ENCODE peak calls at places on chromosomes 5 and 9, in nine cellular contexts. I is CD8-positive, alpha-beta memory T cell; U is iPS DF 6.9; F is Karpas-422; N is nephron progenitor cell; A is suprapubic skin; J is gastrocnemius medialis; E is activated CD4-positive, alpha-beta T cell treated with anti-CD3 and anti-CD28 coated beads, Interleukin-2, amount 10 ng/mL, durations not matched to agents 7 days and 5 days; S is left kidney. D is an unnamed sample.
A peak's percentile ranks its signal among the peaks of the same experiment; 100 is the strongest.

GRCh38 chr5:36734422-36734821 is 128.0 kb downstream of the SLC1A3 start:
- DNase-seq in I (no peak), U (no peak), F (peak; percentile 63), N (no peak), A (no peak), J (no peak), E (no peak), S (peak; percentile 70), D (no peak)

GRCh38 chr5:172141949-172142319 is 46.1 kb downstream of the STK10 start:
- DNase-seq in I (no peak), U (no peak), F (no peak), N (no peak), A (no peak), J (no peak), E (no peak), S (no peak), D (no peak)

GRCh38 chr5:10337107-10337506 is 16.4 kb upstream of the MARCHF6 start:
- DNase-seq in I (no peak), U (no peak), F (no peak), N (no peak), A (no peak), J (no peak), E (no peak), S (no peak), D (no peak)

GRCh38 chr9:68575821-68576220 is 35.1 kb upstream of the TMEM252 start:
- DNase-seq in I (no peak), U (no peak), F (no peak), N (no peak), A (no peak), J (no peak), E (no peak), S (no peak), D (no peak)

GRCh38 chr9:95793924-95794828 is 81.3 kb upstream of the ERCC6L2 start:
- DNase-seq in I (no peak), U (no peak), F (no peak), N (no peak), A (no peak), J (no peak), E (no peak), S (peak; percentile 60), D (peak; percentile 86)

GRCh38 chr5:15914603-15915002 is 265.0 kb downstream of the MARCHF11 start:
- DNase-seq in I (no peak), U (no peak), F (no peak), N (no peak), A (no peak), J (no peak), E (no peak), S (no peak), D (no peak)

GRCh38 chr5:5494489-5495402 is 72.3 kb downstream of the ICE1 start:
- DNase-seq in I (peak; percentile 89), U (peak; percentile 61), F (peak; percentile 93), N (peak; percentile 92), A (peak; percentile 84), J (peak; percentile 52), E (peak; percentile 81), S (peak; percentile 83), D (no peak)

GRCh38 chr5:149559712-149560111 is 8.5 kb upstream of the CSNK1A1 start:
- DNase-seq in I (no peak), U (no peak), F (no peak), N (no peak), A (no peak), J (no peak), E (no peak), S (no peak), D (no peak)

GRCh38 chr5:145681686-145682085 is 153.5 kb downstream of the PRELID2 start:
- DNase-seq in I (no peak), U (peak; percentile 55), F (peak; percentile 90), N (peak; percentile 36), A (no peak), J (peak; percentile 8), E (peak; percentile 56), S (peak; percentile 69), D (peak; percentile 82)

GRCh38 chr5:116423587-116424257 is 150.9 kb downstream of the SEMA6A start:
- DNase-seq in I (no peak), U (no peak), F (no peak), N (no peak), A (no peak), J (no peak), E (no peak), S (no peak), D (no peak)

GRCh38 chr9:127977877-127978647 is 2.7 kb downstream of the EEIG1 start:
- DNase-seq in I (no peak), U (no peak), F (no peak), N (peak; percentile 54), A (no peak), J (no peak), E (no peak), S (peak; percentile 71), D (peak; percentile 73)

GRCh38 chr5:168317521-168318147 is 26.2 kb downstream of the WWC1 start:
- DNase-seq in I (no peak), U (no peak), F (no peak), N (peak; percentile 18), A (no peak), J (no peak), E (no peak), S (peak; percentile 94), D (peak; percentile 87)

GRCh38 chr9:77011973-77012817 is 7.3 kb upstream of the FOXB2 start:
- DNase-seq in I (peak; percentile 52), U (no peak), F (peak; percentile 61), N (peak; percentile 91), A (no peak), J (no peak), E (peak; percentile 64), S (peak; percentile 88), D (no peak)

GRCh38 chr5:130871346-130872086 is 293.5 kb downstream of the HINT1 start:
- DNase-seq in I (peak; percentile 54), U (peak; percentile 29), F (peak; percentile 80), N (peak; percentile 6), A (no peak), J (peak; percentile 20), E (peak; percentile 53), S (peak; percentile 2), D (peak; percentile 19)

GRCh38 chr5:154826-155225 is 36.5 kb upstream of the LRRC14B start:
- DNase-seq in I (no peak), U (no peak), F (no peak), N (no peak), A (peak; percentile 64), J (no peak), E (no peak), S (no peak), D (no peak)

GRCh38 chr5:160269017-160269416 is 39.7 kb downstream of the FABP6 start:
- DNase-seq in I (no peak), U (no peak), F (no peak), N (no peak), A (peak; percentile 91), J (peak; percentile 52), E (no peak), S (peak; percentile 44), D (peak; percentile 86)

GRCh38 chr5:66915531-66915930 is 281.1 kb downstream of the CD180 start:
- DNase-seq in I (no peak), U (no peak), F (no peak), N (no peak), A (no peak), J (no peak), E (no peak), S (no peak), D (no peak)

GRCh38 chr9:121222524-121223171 is 21.0 kb upstream of the RAB14 start:
- DNase-seq in I (no peak), U (no peak), F (peak; percentile 66), N (peak; percentile 13), A (no peak), J (no peak), E (no peak), S (peak; percentile 35), D (peak; percentile 53)

GRCh38 chr5:145908206-145908945 is 28.0 kb upstream of the SH3RF2 start:
- DNase-seq in I (no peak), U (no peak), F (no peak), N (no peak), A (no peak), J (no peak), E (no peak), S (peak; percentile 4), D (no peak)

GRCh38 chr9:121699271-121700164 is 48.1 kb downstream of the DAB2IP start:
- DNase-seq in I (peak; percentile 70), U (no peak), F (peak; percentile 47), N (peak; percentile 72), A (no peak), J (no peak), E (peak; percentile 71), S (peak; percentile 84), D (peak; percentile 63)

GRCh38 chr5:145941677-145942130 is 5.3 kb downstream of the SH3RF2 start:
- DNase-seq in I (no peak), U (no peak), F (no peak), N (no peak), A (no peak), J (no peak), E (no peak), S (no peak), D (peak; percentile 48)

GRCh38 chr9:126591083-126591482 is 22.6 kb upstream of the LMX1B start:
- DNase-seq in I (no peak), U (no peak), F (no peak), N (no peak), A (no peak), J (no peak), E (no peak), S (no peak), D (no peak)

GRCh38 chr5:73093943-73094342 is 26.4 kb upstream of the TMEM171 start:
- DNase-seq in I (no peak), U (no peak), F (no peak), N (no peak), A (no peak), J (no peak), E (no peak), S (no peak), D (peak; percentile 74)

D was measured in H4.